ENCODE peak calls at places on chromosomes 4 and X, in nine cellular contexts. C is body of pancreas, E is A549, D is spleen, I is ovary, W is tibial nerve, X is adrenal gland, Y is uterus, N is breast epithelium. H is an unnamed sample.

GRCh38 chr4:126182801-126183200 is 868.0 kb downstream of the FAT4 start:
- DNase-seq in X (no peak), N (no peak), Y (no peak), W (no peak), E (no peak), I (no peak), D (no peak), C (no peak), H (no peak)

GRCh38 chr4:8736083-8736825 is 135.4 kb downstream of the HMX1 start:
- DNase-seq in W (no peak), C (no peak), X (no peak), E (no peak), Y (no peak), D (no peak), I (no peak), N (no peak), H (no peak)

GRCh38 chr4:99102634-99103033 is 14.0 kb upstream of the ADH5 start:
- DNase-seq in D (no peak), X (no peak), W (no peak), N (no peak), Y (no peak), I (no peak), C (no peak), E (no peak), H (no peak)

GRCh38 chrX:39736219-39737211 is 361.2 kb downstream of the BCOR start:
- DNase-seq in X (peak), Y (peak), C (peak), D (peak), I (peak), E (peak), W (peak), N (peak), H (peak)

GRCh38 chr4:17812125-17812524 is 1.3 kb downstream of the NCAPG start:
- DNase-seq in C (no peak), D (no peak), W (no peak), N (no peak), E (no peak), Y (no peak), I (no peak), X (no peak), H (no peak)

GRCh38 chrX:275967-276587 is 5.1 kb upstream of the PLCXD1 start:
- DNase-seq in C (peak), D (peak), I (no peak), W (peak), Y (peak), E (peak), N (peak), X (peak), H (peak)

GRCh38 chr4:120506536-120506935 is 416.0 kb downstream of the PRDM5 start:
- DNase-seq in I (no peak), C (no peak), Y (no peak), D (no peak), N (no peak), E (no peak), X (no peak), W (no peak), H (no peak)

GRCh38 chrX:154411322-154411980 is at the start of gene TAFAZZIN:
- DNase-seq in Y (peak), I (peak), C (peak), E (peak), N (peak), D (peak), X (peak), W (peak), H (peak)

GRCh38 chr4:73776363-73776762 is 36.0 kb downstream of the CXCL8 start:
- DNase-seq in D (no peak), X (peak), W (peak), I (no peak), Y (peak), E (no peak), N (peak), C (peak), H (peak)

GRCh38 chr4:154626793-154627484 is 14.5 kb upstream of the FGG start:
- DNase-seq in N (peak), Y (peak), D (peak), C (peak), X (peak), E (peak), W (no peak), I (peak), H (peak)

GRCh38 chr4:1055721-1056590 is 44.5 kb downstream of the FGFRL1 start:
- DNase-seq in Y (no peak), W (no peak), D (peak), X (peak), I (peak), N (peak), C (no peak), E (no peak), H (peak)

GRCh38 chr4:98673978-98674377 is 15.6 kb upstream of the TSPAN5 start:
- DNase-seq in D (no peak), N (no peak), W (no peak), X (no peak), C (no peak), Y (no peak), I (no peak), E (no peak), H (no peak)

GRCh38 chr4:167041524-167041923 is 192.8 kb downstream of the SPOCK3 start:
- DNase-seq in D (no peak), Y (no peak), N (no peak), I (no peak), X (no peak), E (no peak), W (no peak), C (no peak), H (no peak)

GRCh38 chr4:74267998-74268606 is 40.2 kb upstream of the EPGN start:
- DNase-seq in N (no peak), Y (no peak), X (no peak), E (no peak), W (no peak), I (no peak), C (no peak), D (no peak), H (no peak)

GRCh38 chr4:55996611-55997010 is 47.9 kb downstream of the CEP135 start:
- DNase-seq in C (no peak), E (no peak), X (no peak), Y (no peak), W (no peak), N (no peak), I (no peak), D (no peak), H (no peak)

GRCh38 chr4:85762204-85762884 is 287.4 kb downstream of the ARHGAP24 start:
- DNase-seq in I (peak), W (no peak), Y (no peak), C (peak), D (no peak), N (no peak), E (no peak), X (no peak), H (no peak)

GRCh38 chr4:7429601-7430078 is 5.1 kb downstream of the PSAPL1 start:
- DNase-seq in W (peak), I (peak), Y (no peak), N (no peak), E (no peak), D (peak), X (no peak), C (peak), H (no peak)

GRCh38 chr4:105145913-105146285 is 777 bp upstream of the TET2 start:
- DNase-seq in X (peak), D (peak), W (no peak), Y (peak), N (no peak), C (peak), E (no peak), I (no peak), H (no peak)

GRCh38 chr4:8540586-8540985 is 39.6 kb upstream of the GPR78 start:
- DNase-seq in Y (no peak), W (no peak), X (no peak), E (no peak), I (no peak), N (no peak), D (peak), C (no peak), H (no peak)

GRCh38 chrX:130676861-130677260 is 226.1 kb downstream of the ENOX2 start:
- DNase-seq in Y (no peak), N (no peak), I (no peak), X (no peak), E (no peak), W (no peak), C (no peak), D (no peak), H (no peak)

GRCh38 chr4:52376107-52376704 is 282.9 kb downstream of the USP46 start:
- DNase-seq in N (no peak), I (no peak), C (no peak), W (no peak), D (no peak), E (peak), X (peak), Y (peak), H (peak)

GRCh38 chr4:102564399-102564921 is 63.3 kb downstream of the NFKB1 start:
- DNase-seq in I (no peak), Y (no peak), X (no peak), E (no peak), N (no peak), C (no peak), D (no peak), W (no peak), H (no peak)

GRCh38 chr4:174591243-174592021 is 69.1 kb upstream of the HPGD start:
- DNase-seq in E (no peak), D (no peak), X (no peak), I (no peak), N (no peak), C (no peak), W (no peak), Y (no peak), H (no peak)

GRCh38 chr4:7542781-7543180 is 108.1 kb upstream of the PSAPL1 start:
- DNase-seq in Y (no peak), E (no peak), D (no peak), X (no peak), W (no peak), N (no peak), I (no peak), C (no peak), H (no peak)

GRCh38 chrX:120781416-120781815 is 94.2 kb downstream of the CT47B1 start:
- DNase-seq in C (no peak), D (no peak), Y (no peak), W (no peak), X (no peak), E (no peak), N (no peak), I (no peak), H (no peak)

DNA sequence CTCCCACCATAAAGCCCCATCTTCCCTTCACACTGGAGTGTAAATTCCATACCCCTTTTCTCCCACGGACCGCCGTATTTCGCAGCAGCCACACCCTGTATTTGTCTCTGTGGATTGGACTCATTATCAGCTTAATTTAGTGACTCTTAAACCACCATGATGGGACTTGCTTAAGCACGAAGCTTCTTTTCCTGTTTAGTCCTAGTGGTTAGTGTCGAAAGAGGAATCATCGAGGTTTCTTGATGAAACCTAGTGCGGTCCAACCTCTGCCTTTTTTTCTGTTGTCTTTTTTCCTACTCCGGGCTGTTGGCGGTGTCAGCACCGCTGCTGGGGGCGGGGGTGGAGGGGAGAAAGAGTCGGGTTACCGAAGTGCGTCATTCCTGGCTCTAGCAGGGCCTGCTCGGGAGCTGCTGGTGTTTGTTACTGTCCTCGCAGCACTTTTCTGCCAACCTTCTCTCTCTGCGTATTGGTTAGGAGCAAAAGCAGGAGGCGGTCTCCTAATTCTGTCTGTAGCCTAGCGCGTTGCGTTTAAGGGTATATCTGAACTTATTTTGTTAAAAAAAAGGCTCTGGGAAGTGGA is 1.4 kb downstream of the STAG2 start:
- DNase-seq in X (peak), E (peak), D (peak), W (peak), C (peak), I (peak), Y (peak), N (peak), H (peak)
- TF ChIP-seq POLR2A in X (peak), E (no peak), D (peak), W (peak), C (peak), I (peak), Y (peak), N (peak), H (peak)

DNA sequence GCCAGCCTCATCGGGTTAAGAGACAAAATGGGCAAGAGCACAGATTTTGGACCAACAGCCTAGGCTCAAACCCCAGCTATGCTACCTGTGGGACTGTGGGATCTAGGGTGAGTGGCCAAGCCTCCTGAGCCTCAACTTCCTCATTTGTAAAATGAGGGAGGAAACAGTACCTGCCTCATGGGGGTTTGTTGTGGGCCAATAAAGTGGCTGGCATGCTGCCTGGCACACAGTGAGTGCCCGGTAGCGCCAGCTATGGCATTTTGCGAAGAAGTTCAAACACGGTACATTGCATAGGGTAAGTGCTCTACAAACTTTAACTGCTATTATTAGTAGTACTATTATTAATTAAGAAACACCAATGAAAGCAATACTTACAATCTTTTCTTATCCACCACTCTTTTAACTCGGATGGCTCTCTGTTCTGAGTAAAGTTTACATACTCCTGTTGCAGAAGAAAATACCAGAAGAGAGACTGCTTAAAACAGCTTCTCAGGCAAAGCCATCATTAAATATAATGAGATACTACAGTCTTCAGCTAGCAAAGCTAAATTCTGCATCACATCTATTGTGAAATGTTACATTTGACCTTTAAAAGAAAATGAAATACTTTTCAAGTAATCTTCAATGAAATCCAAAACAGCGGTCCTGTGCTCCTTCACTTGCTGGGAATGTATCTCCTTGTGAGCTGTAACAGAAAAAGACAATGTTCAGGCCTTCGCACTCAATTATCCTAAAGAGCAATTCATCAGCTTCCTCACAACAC is 70.1 kb downstream of the NSG1 start:
- DNase-seq in Y (no peak), W (no peak), D (no peak), X (no peak), N (no peak), I (no peak), C (no peak), E (no peak), H (no peak)
- H3K27ac ChIP-seq in Y (no peak), W (no peak), D (no peak), X (no peak), N (no peak), I (no peak), C (no peak), E (no peak), H (no peak)

DNA sequence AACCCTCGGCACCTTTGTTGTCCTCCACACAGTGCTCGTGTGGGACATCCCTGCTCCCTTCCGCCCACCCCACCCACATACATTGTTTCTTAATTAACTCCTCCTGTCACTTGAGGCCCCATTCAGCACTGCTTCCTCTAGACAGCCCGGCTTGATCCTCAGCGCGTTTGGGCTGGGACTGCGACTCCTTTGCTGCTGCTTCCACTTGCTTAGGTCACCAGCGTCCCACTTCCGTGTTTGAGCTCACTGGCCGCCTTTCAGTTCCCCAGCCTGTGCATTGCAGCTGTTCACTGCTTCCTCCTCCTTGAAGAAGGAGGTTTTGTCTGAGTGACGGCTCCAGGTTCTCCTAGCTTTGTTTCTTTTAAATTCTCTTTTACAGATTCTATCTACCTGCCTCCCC is 16.1 kb downstream of the RNF4 start:
- DNase-seq in N (peak), X (peak), Y (peak), E (no peak), I (peak), D (peak), W (peak), C (peak), H (peak)
- TF ChIP-seq POLR2A in N (no peak), X (no peak), Y (no peak), E (no peak), I (no peak), D (no peak), W (no peak), C (peak), H (no peak)

GRCh38 chr4:83616252-83616651 is 80.3 kb downstream of the GPAT3 start:
- DNase-seq in I (no peak), N (no peak), E (no peak), Y (no peak), C (no peak), W (no peak), X (no peak), D (no peak), H (no peak)

GRCh38 chr4:83613994-83614393 is 78.1 kb downstream of the GPAT3 start:
- DNase-seq in C (no peak), Y (no peak), W (no peak), I (no peak), D (no peak), N (no peak), E (no peak), X (no peak), H (no peak)

GRCh38 chr4:83617371-83618021 is 81.6 kb downstream of the GPAT3 start:
- DNase-seq in W (no peak), N (no peak), C (no peak), E (no peak), I (no peak), X (no peak), D (no peak), Y (no peak), H (no peak)

GRCh38 chr4:83618431-83618830 is 82.5 kb downstream of the GPAT3 start:
- DNase-seq in W (no peak), N (no peak), D (no peak), Y (no peak), C (peak), I (no peak), E (peak), X (peak), H (peak)

DNA sequence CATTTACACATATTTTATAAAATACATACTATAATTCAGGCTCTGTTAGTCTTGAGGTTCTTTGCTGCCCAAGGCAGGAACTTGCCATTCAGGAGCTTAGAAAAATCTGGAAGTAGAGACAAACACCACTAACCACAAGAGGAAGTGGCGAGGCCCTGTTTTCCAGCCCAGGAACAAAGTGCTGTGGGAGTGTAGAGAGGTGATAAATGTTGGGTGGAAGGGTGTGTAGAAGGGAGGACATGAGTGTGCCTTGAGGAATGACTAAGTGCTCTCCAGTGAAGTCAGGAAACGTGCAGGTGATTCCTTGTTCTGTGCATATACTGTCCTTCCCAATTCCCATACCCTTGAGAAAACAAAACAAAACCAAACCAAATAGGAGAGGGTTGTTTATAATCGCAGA is 83.1 kb downstream of the GPAT3 start:
- DNase-seq in E (no peak), X (peak), N (no peak), D (no peak), C (no peak), W (no peak), Y (no peak), I (no peak), H (no peak)
- H3K27ac ChIP-seq in E (peak), X (no peak), N (no peak), D (no peak), C (peak), W (no peak), Y (no peak), I (no peak), H (peak)

DNA sequence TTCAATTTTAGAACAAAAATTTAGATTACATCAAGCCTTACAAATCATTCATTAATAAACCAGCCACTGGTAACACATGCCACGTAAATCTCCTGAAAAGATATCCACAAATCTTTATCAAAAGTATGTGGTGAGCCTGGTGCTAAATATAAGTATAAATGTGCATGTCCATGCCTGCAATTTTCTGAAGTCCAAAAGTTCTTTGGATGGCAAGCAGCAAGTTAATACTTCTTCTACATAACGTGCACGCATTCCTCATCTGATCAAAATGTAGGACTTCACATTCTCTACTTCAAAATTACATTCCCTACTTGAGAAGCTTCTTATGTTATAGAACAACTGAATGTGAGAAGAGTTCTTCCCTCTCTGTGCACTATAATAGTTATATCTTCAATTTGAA is 49.8 kb downstream of the HHIP start:
- DNase-seq in Y (no peak), I (no peak), E (no peak), D (no peak), N (no peak), W (no peak), X (no peak), C (no peak), H (no peak)
- TF ChIP-seq POLR2A in Y (no peak), I (no peak), E (no peak), D (no peak), N (no peak), W (no peak), X (no peak), C (no peak), H (no peak)

GRCh38 chr4:169229571-169230028 is 41.2 kb downstream of the SH3RF1 start:
- DNase-seq in X (peak), D (no peak), C (no peak), I (no peak), Y (peak), W (no peak), N (no peak), E (peak), H (no peak)
- H3K27ac ChIP-seq in X (no peak), D (no peak), C (no peak), I (no peak), Y (peak), W (no peak), N (no peak), E (no peak), H (peak)

DNA sequence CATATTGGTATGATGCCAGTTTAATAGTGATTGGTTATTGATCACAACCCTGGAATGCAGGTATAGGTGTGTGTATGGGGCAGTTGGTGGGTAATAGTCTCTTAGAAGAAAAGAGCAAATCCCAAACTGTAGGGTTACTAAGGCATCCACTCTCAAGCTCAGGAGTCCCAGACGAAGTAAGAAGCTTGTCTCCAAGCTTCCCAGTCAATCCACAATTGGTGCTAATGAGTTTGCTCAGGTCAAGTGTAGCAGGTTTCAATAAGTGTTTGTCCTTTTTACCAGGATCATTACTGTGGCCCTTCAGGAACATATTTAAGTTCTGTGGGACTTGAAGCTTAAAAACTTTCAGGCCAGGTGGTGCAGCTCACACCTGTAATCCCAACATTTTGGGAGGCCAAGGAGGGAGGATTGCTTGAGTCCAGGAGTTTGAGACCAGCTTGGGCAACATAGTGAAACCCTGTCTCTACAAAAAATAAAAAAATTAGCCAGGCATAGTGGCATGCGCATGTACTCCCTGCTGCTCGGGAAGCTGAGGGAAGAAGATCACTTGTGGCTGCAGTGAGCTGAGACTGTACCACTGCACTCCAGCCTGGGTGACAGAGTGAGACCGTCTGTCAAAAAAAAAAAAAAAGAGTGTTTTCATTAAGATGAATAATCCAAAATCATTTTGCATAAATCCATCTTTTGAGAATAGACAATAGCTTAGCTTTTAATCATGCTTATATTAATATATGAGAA is 166.8 kb downstream of the UNC5C start:
- DNase-seq in D (no peak), X (no peak), I (no peak), W (no peak), C (no peak), E (no peak), N (no peak), Y (no peak), H (peak)
- TF ChIP-seq POLR2A in D (no peak), X (no peak), I (no peak), W (no peak), C (no peak), E (no peak), N (no peak), Y (no peak), H (no peak)

GRCh38 chr4:156827519-156827918 is 144.1 kb downstream of the PDGFC start:
- DNase-seq in Y (no peak), X (no peak), E (no peak), W (no peak), D (no peak), C (no peak), I (no peak), N (no peak), H (no peak)
- H3K27ac ChIP-seq in Y (no peak), X (no peak), E (no peak), W (no peak), D (no peak), C (no peak), I (no peak), N (no peak), H (no peak)

H was measured in thyroid gland.